ENCODE peak calls at places on chromosomes 4 and X, in five cellular contexts. D is tibial nerve, X is GM06990, S is astrocyte of the spinal cord, P is mesendoderm. W is an unnamed sample.

GRCh38 chr4:89410687-89411086 is 103.1 kb upstream of the GPRIN3 start:
- DNase-seq in D (no peak), X (no peak), S (peak), P (peak), W (no peak)

GRCh38 chr4:103032575-103032974 is 13.1 kb upstream of the SLC9B1 start:
- DNase-seq in D (no peak), X (no peak), S (peak), P (peak), W (no peak)

GRCh38 chr4:89000844-89001360 is 56.1 kb downstream of the FAM13A start:
- DNase-seq in D (no peak), X (no peak), S (peak), P (no peak), W (peak)

GRCh38 chr4:2792396-2792710 is 532 bp upstream of the SH3BP2 start:
- DNase-seq in D (peak), X (no peak), S (no peak), P (no peak), W (no peak)

GRCh38 chrX:23773601-23774175 is 9.3 kb upstream of the SAT1 start:
- DNase-seq in D (no peak), X (no peak), S (no peak), P (no peak), W (no peak)

GRCh38 chr4:22988526-22988925 is 295.8 kb downstream of the GBA3 start:
- DNase-seq in D (no peak), X (no peak), S (peak), P (no peak), W (no peak)

GRCh38 chr4:63464393-63464792 is 944.9 kb downstream of the TECRL start:
- DNase-seq in D (no peak), X (no peak), S (no peak), P (no peak), W (no peak)

GRCh38 chrX:12895856-12896255 is 10.6 kb upstream of the TLR8 start:
- DNase-seq in D (no peak), X (no peak), S (peak), P (no peak), W (no peak)

GRCh38 chr4:149264093-149264733 is 551.4 kb downstream of the IQCM start:
- DNase-seq in D (no peak), X (no peak), S (peak), P (peak), W (no peak)

GRCh38 chrX:47623540-47624027 is 3.9 kb upstream of the SYN1 start:
- DNase-seq in D (no peak), X (no peak), S (peak), P (peak), W (peak)

GRCh38 chrX:71666240-71667223 is 814 bp upstream of the LOC101059915 start:
- DNase-seq in D (no peak), X (no peak), S (no peak), P (peak), W (no peak)

GRCh38 chr4:80201326-80202151 is 4.2 kb downstream of the PRDM8 start:
- DNase-seq in D (no peak), X (no peak), S (peak), P (peak), W (peak)

GRCh38 chrX:119541188-119541587 is 24.0 kb downstream of the STEEP1 start:
- DNase-seq in D (no peak), X (no peak), S (peak), P (peak), W (peak)

GRCh38 chr4:73021634-73022033 is 47.9 kb downstream of the COX18 start:
- DNase-seq in D (no peak), X (no peak), S (peak), P (peak), W (peak)

GRCh38 chrX:114635986-114636385 is 52.1 kb downstream of the HTR2C start:
- DNase-seq in D (no peak), X (no peak), S (no peak), P (peak), W (no peak)

GRCh38 chr4:85448880-85449763 is 25.8 kb upstream of the ARHGAP24 start:
- DNase-seq in D (no peak), X (no peak), S (no peak), P (no peak), W (no peak)

GRCh38 chr4:85153221-85153620 is 186.7 kb upstream of the WDFY3 start:
- DNase-seq in D (no peak), X (no peak), S (no peak), P (no peak), W (peak)

GRCh38 chr4:83083925-83084475 is 30.5 kb downstream of the PLAC8 start:
- DNase-seq in D (no peak), X (peak), S (no peak), P (peak), W (no peak)

GRCh38 chr4:122842984-122843531 is 16.4 kb downstream of the FGF2 start:
- DNase-seq in D (no peak), X (no peak), S (no peak), P (no peak), W (no peak)

GRCh38 chr4:67036791-67037190 is 508.5 kb downstream of the CENPC start:
- DNase-seq in D (no peak), X (no peak), S (no peak), P (no peak), W (no peak)

DNA sequence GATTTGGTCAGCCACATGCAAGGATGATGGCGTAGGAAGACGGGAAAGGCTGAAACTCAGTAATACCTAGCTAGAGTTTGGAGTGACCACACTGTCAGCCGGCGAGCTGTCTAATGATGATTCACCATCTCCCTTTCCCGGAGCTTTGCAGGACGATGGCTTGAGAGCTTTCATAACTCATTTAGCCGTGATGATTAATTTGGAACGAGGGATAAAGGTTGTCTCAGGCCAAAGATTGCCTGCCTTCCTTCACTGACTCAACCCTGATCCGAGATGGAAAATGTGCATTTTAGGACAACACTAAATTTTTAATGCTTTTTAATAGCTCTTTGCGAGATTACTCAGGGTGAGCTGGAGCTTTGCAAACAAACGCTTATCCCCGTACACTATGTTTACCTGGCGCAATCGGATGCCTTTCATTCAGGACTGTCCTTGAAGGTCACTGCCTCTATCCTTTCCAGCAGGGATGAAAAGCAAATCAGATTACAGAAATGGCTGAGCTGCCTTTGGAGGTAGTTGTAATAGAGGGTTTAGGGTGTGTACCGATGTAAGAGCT is 288.6 kb downstream of the ASMT start:
- DNase-seq in D (no peak), X (no peak), S (peak), P (no peak), W (peak)
- H3K4me3 ChIP-seq in D (no peak), X (no peak), S (no peak), P (no peak), W (no peak)

DNA sequence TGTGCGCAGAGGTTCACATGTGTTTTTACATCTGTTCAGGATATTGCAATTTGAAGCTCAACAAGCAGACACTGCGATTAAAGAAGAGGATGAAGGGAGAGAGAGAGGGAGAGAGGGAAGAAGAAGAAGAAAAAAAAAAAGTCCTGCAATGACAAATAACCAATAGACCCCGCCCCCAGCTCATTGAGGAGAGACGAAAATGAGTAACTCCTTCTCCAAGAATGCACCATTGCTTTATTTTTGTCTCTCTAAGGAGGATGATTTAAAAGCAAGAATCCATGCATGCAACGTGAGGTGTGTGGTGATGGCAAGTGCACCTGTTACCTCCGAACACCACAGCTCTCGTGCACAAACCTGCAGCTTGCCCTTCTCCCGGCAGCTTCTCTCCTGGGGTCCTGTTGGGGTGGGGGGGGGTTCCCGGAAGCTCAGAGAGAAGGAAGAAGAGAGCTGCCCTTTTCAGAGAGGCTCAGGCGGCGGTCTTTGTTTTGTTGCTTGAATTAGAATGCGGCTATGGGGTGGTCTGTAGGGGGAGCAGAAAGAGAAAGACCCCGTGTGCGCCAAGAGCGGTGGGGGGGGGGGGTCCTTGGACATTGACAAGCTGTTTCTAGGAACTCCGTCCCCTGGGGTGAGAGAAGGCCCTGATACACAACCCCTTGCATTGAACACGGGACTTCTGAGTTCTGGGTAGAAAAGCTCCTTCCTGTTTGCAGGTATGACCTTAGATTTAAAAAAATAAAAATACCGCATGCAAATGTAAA is 100.7 kb downstream of the CRLF2 start:
- DNase-seq in D (no peak), X (no peak), S (no peak), P (peak), W (no peak)
- H3K4me3 ChIP-seq in D (no peak), X (no peak), S (no peak), P (no peak), W (no peak)

DNA sequence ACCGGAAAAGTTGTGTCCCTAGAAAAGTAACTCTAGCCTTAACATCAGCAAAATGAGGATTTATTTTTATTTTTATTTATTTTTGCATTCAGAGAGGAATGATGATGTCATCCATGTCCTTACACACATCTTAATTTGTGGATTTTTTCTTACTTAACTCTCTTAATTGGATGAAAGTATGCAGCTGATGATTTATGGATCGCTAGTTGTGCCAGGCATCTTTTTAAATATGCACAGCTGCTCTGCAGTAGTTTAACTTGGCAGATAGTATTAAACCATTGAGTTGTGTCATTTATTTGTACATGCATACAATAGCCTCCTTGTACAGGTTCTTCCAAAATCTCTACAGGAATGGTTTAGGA is 49.6 kb upstream of the SCRG1 start:
- DNase-seq in D (no peak), X (no peak), S (peak), P (no peak), W (no peak)
- H3K4me3 ChIP-seq in D (no peak), X (no peak), S (no peak), P (no peak), W (no peak)

GRCh38 chr4:3861720-3862639 is 95.8 kb downstream of the ADRA2C start:
- DNase-seq in D (no peak), X (no peak), S (no peak), P (no peak), W (no peak)
- H3K4me3 ChIP-seq in D (no peak), X (no peak), S (no peak), P (no peak), W (no peak)

GRCh38 chrX:48802813-48803261 is 970 bp downstream of the HDAC6 start:
- DNase-seq in D (no peak), X (no peak), S (no peak), P (peak), W (no peak)

GRCh38 chrX:48801281-48802088 is at the start of gene HDAC6:
- DNase-seq in D (peak), X (peak), S (peak), P (peak), W (peak)

GRCh38 chrX:48802089-48802812 is 384 bp downstream of the HDAC6 start:
- DNase-seq in D (peak), X (peak), S (peak), P (peak), W (peak)

GRCh38 chrX:48798318-48798717 is 3.5 kb upstream of the HDAC6 start:
- DNase-seq in D (no peak), X (no peak), S (no peak), P (no peak), W (no peak)

GRCh38 chrX:48800574-48801280 is 1.1 kb upstream of the HDAC6 start:
- DNase-seq in D (no peak), X (no peak), S (no peak), P (peak), W (no peak)
- H3K4me3 ChIP-seq in D (peak), X (peak), S (peak), P (peak), W (peak)

DNA sequence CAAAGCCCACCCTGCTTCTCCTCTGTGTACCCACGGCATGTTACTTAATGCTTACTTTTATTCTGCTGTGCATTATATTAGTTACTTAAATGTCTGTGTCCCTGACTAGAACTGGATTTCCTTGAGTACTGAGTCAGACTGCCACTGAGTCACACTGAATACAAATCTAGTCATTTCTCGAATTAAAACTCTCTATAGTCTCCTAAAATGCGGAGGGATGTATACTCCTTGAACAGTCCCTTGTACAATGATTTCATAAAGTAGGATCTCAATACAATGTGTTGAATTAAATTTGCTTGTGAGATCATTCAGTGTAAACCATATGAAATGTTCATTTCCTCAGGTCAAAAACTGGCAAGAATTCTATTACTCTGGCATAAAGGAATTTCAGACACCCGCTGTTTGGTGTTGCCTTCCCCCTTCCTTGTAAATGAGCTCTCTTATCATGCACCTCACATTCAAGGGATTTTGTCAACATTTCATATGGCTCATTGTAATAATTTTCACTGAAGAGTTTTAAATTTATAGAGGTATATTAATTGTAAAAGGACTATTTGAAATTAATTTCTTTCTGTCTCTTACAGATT is 17.4 kb upstream of the FAM241A start:
- DNase-seq in D (no peak), X (no peak), S (peak), P (peak), W (no peak)
- H3K4me3 ChIP-seq in D (no peak), X (no peak), S (no peak), P (no peak), W (no peak)

GRCh38 chrX:46574941-46575381 is 1.4 kb downstream of the CHST7 start:
- DNase-seq in D (no peak), X (peak), S (no peak), P (no peak), W (no peak)

GRCh38 chrX:46574337-46574940 is 874 bp downstream of the CHST7 start:
- DNase-seq in D (no peak), X (peak), S (no peak), P (peak), W (no peak)

GRCh38 chrX:46576458-46576857 is 2.9 kb downstream of the CHST7 start:
- DNase-seq in D (no peak), X (no peak), S (no peak), P (no peak), W (no peak)

GRCh38 chrX:46575991-46576392 is 2.4 kb downstream of the CHST7 start:
- DNase-seq in D (no peak), X (no peak), S (no peak), P (peak), W (no peak)

GRCh38 chrX:46575586-46575985 is 2.0 kb downstream of the CHST7 start:
- DNase-seq in D (no peak), X (no peak), S (no peak), P (peak), W (no peak)
- H3K4me3 ChIP-seq in D (peak), X (peak), S (peak), P (no peak), W (peak)

DNA sequence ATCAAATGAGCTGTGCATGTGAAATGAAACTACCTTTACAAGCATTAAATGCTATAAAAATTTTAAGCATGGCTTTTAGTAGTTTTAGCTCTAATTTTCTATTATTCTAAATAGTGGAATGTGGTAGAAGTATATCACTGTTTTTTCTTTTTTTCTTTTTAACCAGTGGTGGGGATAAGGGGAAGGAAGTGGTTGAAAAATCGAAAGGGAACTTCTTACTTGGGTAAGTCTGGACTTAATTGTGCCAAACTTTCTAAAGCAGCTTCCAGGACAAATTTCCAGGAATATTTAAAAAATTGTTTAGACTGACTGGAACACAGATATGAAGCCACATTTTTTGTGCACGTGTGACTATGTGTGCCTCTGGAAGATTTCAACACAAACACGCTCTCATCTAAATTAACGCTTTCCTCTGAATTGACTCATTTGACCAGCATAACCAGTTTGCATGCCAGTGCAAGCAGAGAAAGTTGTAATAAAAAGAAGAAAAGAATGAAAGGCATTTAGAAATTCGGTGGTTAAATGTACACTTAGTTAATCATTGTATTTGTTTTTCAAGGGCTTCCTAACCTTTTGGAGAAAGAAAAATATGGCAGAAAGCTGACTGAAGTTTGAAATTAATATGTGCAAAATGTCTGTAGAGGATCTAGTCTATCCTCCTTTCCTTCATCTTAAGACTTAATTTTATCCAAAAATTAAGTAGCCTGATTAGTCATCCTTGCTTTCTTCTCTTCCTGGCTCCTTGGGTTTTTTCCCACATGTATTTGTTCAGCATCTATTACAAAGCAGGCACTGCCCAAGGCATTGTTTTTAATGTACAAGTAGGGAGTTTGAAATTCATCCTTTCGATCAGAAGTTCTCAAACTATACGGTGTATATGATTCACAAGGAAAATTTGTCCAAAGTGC is 18.9 kb upstream of the YTHDC1 start:
- DNase-seq in D (no peak), X (no peak), S (peak), P (no peak), W (no peak)
- H3K4me3 ChIP-seq in D (no peak), X (no peak), S (no peak), P (no peak), W (no peak)

GRCh38 chr4:178314287-178314686 is 872.0 kb upstream of the AGA start:
- DNase-seq in D (no peak), X (no peak), S (no peak), P (no peak), W (no peak)
- H3K4me3 ChIP-seq in D (no peak), X (no peak), S (no peak), P (no peak), W (no peak)

W was measured in skeletal muscle cell.